ENCODE peak calls at places on chromosomes 16 and 17, in six cellular contexts. R is transverse colon, Z is A549, S is suprapubic skin, M is sigmoid colon, W is tibial nerve. Y is an unnamed sample.

GRCh38 chr16:80739523-80739922 is 64.9 kb downstream of the CDYL2 start:
- DNase-seq in S (no peak), W (no peak), R (no peak), M (no peak), Z (no peak), Y (no peak)

GRCh38 chr17:12510535-12510934 is 155.2 kb upstream of the MYOCD start:
- DNase-seq in W (no peak), R (no peak), S (no peak), M (no peak), Z (peak), Y (no peak)

GRCh38 chr16:58499615-58500328 is at the start of gene NDRG4:
- DNase-seq in M (peak), R (peak), Z (peak), S (peak), W (no peak), Y (peak)

GRCh38 chr17:74998783-74999182 is 11.4 kb downstream of the CDR2L start:
- DNase-seq in Z (no peak), W (no peak), R (no peak), M (no peak), S (no peak), Y (no peak)

GRCh38 chr16:68636818-68637217 is 8.3 kb upstream of the CDH3 start:
- DNase-seq in R (no peak), W (no peak), Z (no peak), M (no peak), S (no peak), Y (no peak)

GRCh38 chr17:77320501-77321256 is 179.9 kb downstream of the SEC14L1 start:
- DNase-seq in M (peak), R (peak), Z (peak), S (peak), W (peak), Y (peak)

GRCh38 chr17:67689534-67690177 is 28.1 kb upstream of the NOL11 start:
- DNase-seq in R (peak), M (no peak), S (no peak), Z (peak), W (peak), Y (no peak)

GRCh38 chr16:65059421-65059980 is 62.4 kb downstream of the CDH11 start:
- DNase-seq in W (no peak), R (no peak), M (no peak), S (no peak), Z (no peak), Y (no peak)

GRCh38 chr17:56934280-56934679 is 20.4 kb upstream of the TRIM25 start:
- DNase-seq in Z (no peak), R (no peak), W (no peak), S (no peak), M (no peak), Y (no peak)

GRCh38 chr16:69924041-69924775 is 26.9 kb upstream of the CLEC18A start:
- DNase-seq in R (no peak), M (no peak), Z (no peak), W (no peak), S (no peak), Y (no peak)

GRCh38 chr17:40810505-40810904 is 10.7 kb upstream of the KRT28 start:
- DNase-seq in M (no peak), S (no peak), R (no peak), Z (peak), W (no peak), Y (no peak)

GRCh38 chr17:28227278-28228108 is 91.5 kb upstream of the TMEM97 start:
- DNase-seq in S (peak), R (peak), W (no peak), Z (peak), M (no peak), Y (peak)

GRCh38 chr17:28961391-28961790 is 10.1 kb upstream of the PHF12 start:
- DNase-seq in M (peak), Z (no peak), S (no peak), W (no peak), R (no peak), Y (peak)

GRCh38 chr17:74610108-74610507 is 13.4 kb downstream of the CD300E start:
- DNase-seq in W (no peak), S (no peak), M (no peak), R (no peak), Z (no peak), Y (no peak)

GRCh38 chr17:77675411-77675810 is 283.1 kb upstream of the TNRC6C start:
- DNase-seq in W (no peak), S (no peak), M (peak), R (no peak), Z (no peak), Y (no peak)

GRCh38 chr16:74732951-74733350 is 32.3 kb upstream of the MLKL start:
- DNase-seq in M (no peak), R (no peak), S (no peak), W (no peak), Z (no peak), Y (no peak)

GRCh38 chr17:72388765-72389473 is 268.1 kb downstream of the SOX9 start:
- DNase-seq in R (no peak), S (no peak), Z (peak), M (no peak), W (no peak), Y (no peak)

GRCh38 chr16:67415872-67416793 is at the start of gene ZDHHC1:
- DNase-seq in W (no peak), S (no peak), R (peak), M (peak), Z (peak), Y (peak)

GRCh38 chr17:66383353-66383752 is 80.9 kb downstream of the PRKCA start:
- DNase-seq in R (no peak), W (no peak), Z (no peak), S (no peak), M (no peak), Y (no peak)

GRCh38 chr17:64777413-64778101 is 115.5 kb upstream of the SMURF2 start:
- DNase-seq in W (no peak), Z (no peak), M (peak), S (peak), R (peak), Y (no peak)

GRCh38 chr17:70454377-70454776 is 285.0 kb downstream of the KCNJ2 start:
- DNase-seq in R (no peak), W (no peak), M (no peak), S (no peak), Z (no peak), Y (no peak)

GRCh38 chr16:19912445-19913305 is 28.0 kb upstream of the GPRC5B start:
- DNase-seq in S (no peak), M (no peak), W (no peak), Z (no peak), R (no peak), Y (no peak)

GRCh38 chr17:77790143-77790829 is 168.2 kb upstream of the TNRC6C start:
- DNase-seq in S (no peak), M (no peak), R (no peak), W (no peak), Z (no peak), Y (no peak)

GRCh38 chr17:7523033-7523432 is 25.8 kb upstream of the TNFSF12 start:
- DNase-seq in R (peak), W (peak), M (no peak), Z (peak), S (no peak), Y (no peak)

GRCh38 chr17:56593073-56593740 is at the start of gene NOG:
- DNase-seq in R (no peak), S (no peak), Z (peak), M (no peak), W (peak), Y (peak)

GRCh38 chr16:27450836-27451341 is 48.9 kb downstream of the IL21R start:
- DNase-seq in M (no peak), Z (no peak), W (no peak), R (peak), S (no peak), Y (no peak)

GRCh38 chr17:79700574-79700973 is 30.2 kb upstream of the ENPP7 start:
- DNase-seq in Z (peak), R (no peak), W (no peak), M (no peak), S (no peak), Y (no peak)

DNA sequence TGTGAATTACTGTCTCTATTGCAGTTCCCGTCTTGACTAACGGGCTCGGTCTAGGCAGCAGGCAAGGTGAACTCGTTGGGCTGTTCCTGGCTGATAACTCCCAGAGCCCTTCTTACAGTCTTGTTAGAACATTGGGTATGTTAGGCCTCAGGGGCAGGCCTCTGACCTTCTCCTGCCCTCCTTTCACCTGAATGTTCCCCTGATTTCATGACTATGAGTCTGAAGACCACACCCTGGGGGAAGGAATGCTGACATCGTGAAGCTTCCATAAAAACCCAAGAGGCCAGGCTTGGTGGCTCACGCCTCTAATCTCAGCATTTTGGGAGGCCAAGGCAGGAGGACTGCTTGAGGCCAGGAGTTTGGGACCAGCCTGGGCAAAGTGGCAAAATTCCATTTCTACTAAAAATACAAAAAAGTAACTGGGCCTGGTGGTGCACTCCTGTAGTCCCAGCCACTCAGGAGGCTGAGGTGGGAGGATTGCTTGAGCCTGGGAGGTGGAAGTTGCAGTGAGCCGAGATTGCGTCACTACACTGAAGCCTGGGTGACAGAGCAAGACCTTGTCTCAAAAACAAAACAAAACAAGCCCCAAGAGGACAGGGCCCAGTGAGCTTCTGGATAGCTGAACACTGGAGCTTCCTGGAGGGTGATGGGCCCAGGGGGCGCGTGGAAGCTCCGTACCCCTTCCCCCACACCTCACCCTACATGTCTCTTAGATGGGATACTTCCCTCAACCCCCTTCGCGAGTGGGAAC is 47.8 kb upstream of the FBXO47 start:
- DNase-seq in S (no peak), R (no peak), M (no peak), Z (peak), W (no peak), Y (no peak)
- TF ChIP-seq EP300 in S (no peak), R (no peak), M (no peak), Z (no peak), W (no peak), Y (no peak)

DNA sequence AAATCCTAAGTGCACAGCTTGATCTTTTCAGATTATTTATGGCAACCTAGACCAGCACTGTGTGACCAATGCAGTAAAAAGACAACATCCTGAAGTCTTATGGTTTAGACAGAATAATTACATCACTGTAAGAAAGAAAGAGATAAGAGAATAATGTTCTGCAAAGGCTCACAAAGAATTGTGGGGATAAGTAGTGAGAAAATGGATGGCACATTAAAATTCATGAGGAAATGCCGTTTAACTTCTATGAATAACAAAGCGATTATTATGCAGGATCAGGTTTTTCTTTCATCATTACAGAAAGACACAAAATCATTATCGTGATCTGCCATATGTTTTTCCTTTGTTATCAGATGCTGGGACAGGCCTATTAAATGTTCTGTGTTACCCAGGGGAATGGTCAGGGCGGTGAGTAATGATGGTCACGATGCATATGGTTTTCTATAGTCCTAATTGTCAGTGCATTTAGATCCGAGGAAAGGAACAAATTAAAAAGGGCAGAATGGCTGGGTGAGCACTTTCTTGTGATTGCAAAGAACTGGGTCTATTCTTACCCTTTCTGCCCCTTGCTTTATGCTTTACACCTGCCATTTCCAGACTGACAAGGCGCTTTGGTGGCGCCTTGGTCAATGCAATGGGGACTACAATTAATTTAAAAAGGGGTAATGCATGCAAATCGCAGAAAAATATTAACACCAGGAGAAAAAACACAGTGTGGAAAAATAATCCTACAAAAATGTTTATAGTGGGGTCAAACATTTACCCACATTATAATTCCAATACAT is 18.1 kb upstream of the DHX40 start:
- DNase-seq in W (no peak), M (no peak), R (no peak), S (no peak), Z (no peak), Y (no peak)
- TF ChIP-seq EP300 in W (no peak), M (no peak), R (no peak), S (no peak), Z (no peak), Y (no peak)

GRCh38 chr17:68789203-68789962 is 165.8 kb downstream of the ABCA8 start:
- DNase-seq in Z (no peak), S (no peak), M (no peak), W (no peak), R (no peak), Y (no peak)
- TF ChIP-seq EP300 in Z (no peak), S (no peak), M (no peak), W (no peak), R (no peak), Y (no peak)

GRCh38 chr17:49450181-49450580 is 35.5 kb upstream of the PHB1 start:
- DNase-seq in M (no peak), W (no peak), S (no peak), R (no peak), Z (no peak), Y (no peak)

GRCh38 chr17:49450735-49451134 is 36.1 kb upstream of the PHB1 start:
- DNase-seq in M (no peak), S (no peak), W (no peak), Z (no peak), R (no peak), Y (no peak)

GRCh38 chr17:49444384-49444783 is 29.7 kb upstream of the PHB1 start:
- DNase-seq in S (no peak), R (no peak), M (peak), W (no peak), Z (no peak), Y (no peak)

GRCh38 chr17:49445561-49445960 is 30.9 kb upstream of the PHB1 start:
- DNase-seq in R (no peak), S (no peak), W (no peak), Z (no peak), M (peak), Y (no peak)

GRCh38 chr17:49447603-49448325 is 33.1 kb upstream of the PHB1 start:
- DNase-seq in R (no peak), M (peak), W (no peak), Z (no peak), S (no peak), Y (no peak)
- TF ChIP-seq EP300 in R (no peak), M (no peak), W (no peak), Z (no peak), S (no peak), Y (no peak)

DNA sequence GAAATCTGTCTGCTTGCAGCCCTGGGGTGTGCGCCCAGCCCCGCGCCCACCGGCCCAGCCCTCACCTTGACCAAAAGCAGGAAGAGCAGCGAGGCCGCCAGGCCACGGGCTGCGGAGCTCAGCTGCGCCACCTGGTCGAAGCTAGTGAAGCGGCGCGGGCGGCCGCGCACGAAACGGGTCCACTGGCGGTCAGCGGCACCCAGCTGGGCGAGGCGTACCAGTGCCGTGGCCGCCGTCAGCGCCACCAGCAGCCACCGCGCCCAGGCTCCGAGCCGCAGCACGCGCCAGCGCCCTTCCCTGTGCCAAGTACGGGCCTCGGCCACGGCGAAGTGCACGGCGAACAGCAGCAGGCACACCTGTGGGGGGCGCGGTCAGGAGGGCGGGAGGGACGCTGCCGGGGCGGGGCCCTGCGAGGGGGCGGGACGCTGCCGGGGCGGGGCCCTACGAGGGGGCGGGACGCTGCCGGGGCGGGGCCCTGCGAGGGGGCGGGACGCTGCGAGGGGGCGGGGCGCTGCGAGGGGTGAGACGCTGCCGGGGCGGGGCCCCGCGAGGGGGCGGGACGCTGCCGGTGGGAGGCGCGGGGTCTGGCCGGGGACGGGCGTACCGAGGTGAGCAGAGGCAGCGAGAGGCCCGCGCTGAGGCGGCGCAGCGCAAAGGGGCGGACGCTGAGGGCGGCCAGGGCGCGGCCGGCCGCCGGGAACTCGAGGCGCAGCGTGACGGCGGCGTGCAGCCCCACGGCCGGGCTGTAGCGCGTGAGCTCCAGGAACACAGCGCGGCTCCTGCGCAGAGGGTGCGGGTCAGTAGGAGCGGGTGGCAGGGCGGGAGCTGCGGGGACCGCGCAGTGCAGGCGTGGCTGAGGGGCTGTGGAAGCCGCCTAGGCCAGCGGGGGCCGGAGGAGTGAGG is 43.3 kb downstream of the TSC2 start:
- DNase-seq in W (peak), Z (peak), S (no peak), R (peak), M (no peak), Y (peak)
- TF ChIP-seq EP300 in W (no peak), Z (no peak), S (no peak), R (no peak), M (no peak), Y (no peak)

GRCh38 chr16:709651-710499 is 4.3 kb upstream of the FBXL16 start:
- DNase-seq in M (no peak), Z (peak), R (no peak), W (no peak), S (no peak), Y (no peak)
- TF ChIP-seq EP300 in M (no peak), Z (no peak), R (no peak), W (no peak), S (no peak), Y (no peak)

GRCh38 chr17:69093279-69093789 is 32.6 kb upstream of the ABCA9 start:
- DNase-seq in S (no peak), M (no peak), R (no peak), Z (no peak), W (no peak), Y (no peak)
- TF ChIP-seq EP300 in S (no peak), M (no peak), R (no peak), Z (no peak), W (peak), Y (no peak)